ENCODE peak calls at places on chromosomes 6 and 20, in four cellular contexts. C, W, N and E are unnamed samples.

GRCh38 chr6:119565893-119566292 is 216.3 kb upstream of the MAN1A1 start:
- DNase-seq in W (no peak), N (no peak), C (no peak), E (no peak)

GRCh38 chr6:56996401-56996800 is 41.5 kb downstream of the BEND6 start:
- DNase-seq in N (no peak), W (no peak), C (no peak), E (no peak)

GRCh38 chr20:37378420-37378784 is 32.5 kb downstream of the SRC start:
- DNase-seq in C (no peak), N (no peak), W (no peak), E (no peak)

GRCh38 chr6:136738178-136739057 is 53.9 kb downstream of the MAP3K5 start:
- DNase-seq in N (no peak), W (no peak), C (no peak), E (no peak)

GRCh38 chr20:36353740-36354139 is 47.6 kb downstream of the DLGAP4 start:
- DNase-seq in N (no peak), C (no peak), W (no peak), E (no peak)

GRCh38 chr20:24736844-24737211 is 212.2 kb upstream of the CST7 start:
- DNase-seq in N (no peak), C (no peak), W (no peak), E (no peak)

GRCh38 chr6:55545791-55546190 is 33.2 kb downstream of the HMGCLL1 start:
- DNase-seq in C (no peak), W (no peak), N (no peak), E (no peak)

GRCh38 chr6:112480551-112480950 is 133.4 kb downstream of the RFPL4B start:
- DNase-seq in C (no peak), N (no peak), W (no peak), E (no peak)

GRCh38 chr6:38319259-38320255 is 320.2 kb downstream of the BTBD9 start:
- DNase-seq in W (no peak), N (no peak), C (no peak), E (no peak)